ENCODE peak calls at places on chromosomes 3 and 15, in nine cellular contexts. One of them, this sample, is unnamed.
A peak's percentile ranks its signal among the peaks of the same experiment; 100 is the strongest.

GRCh38 chr15:49145651-49146609 is 9.5 kb downstream of the COPS2 start:
- DNase-seq in EL: peak; percentile 69
- DNase-seq in Caco-2: peak; percentile 54
- DNase-seq in Caki2: peak; percentile 25
- DNase-seq in MV-4-11: peak; percentile 18
- DNase-seq in germinal center: peak; percentile 15
- DNase-seq in nephron progenitor cell: peak; percentile 25
- DNase-seq in GM12865: peak; percentile 58
- DNase-seq in stimulated activated CD4-positive, alpha-beta T cell treated with anti-CD3 and anti-CD28 coated beads, Interleukin-15, amount 100 ng/mL, for 24 hours: peak; percentile 15
- DNase-seq in this sample: peak; percentile 16

GRCh38 chr15:74396445-74397238 is 29.2 kb upstream of the CYP11A1 start:
- DNase-seq in EL: peak; percentile 82
- DNase-seq in Caco-2: peak; percentile 68
- DNase-seq in Caki2: peak; percentile 43
- DNase-seq in MV-4-11: peak; percentile 93
- DNase-seq in germinal center: peak; percentile 84
- DNase-seq in nephron progenitor cell: no peak
- DNase-seq in GM12865: peak; percentile 93
- DNase-seq in stimulated activated CD4-positive, alpha-beta T cell treated with anti-CD3 and anti-CD28 coated beads, Interleukin-15, amount 100 ng/mL, for 24 hours: peak; percentile 77
- DNase-seq in this sample: no peak

GRCh38 chr3:156535162-156535627 is 19.7 kb downstream of the SSR3 start:
- DNase-seq in EL: peak; percentile 98
- DNase-seq in Caco-2: peak; percentile 76
- DNase-seq in Caki2: peak; percentile 98
- DNase-seq in MV-4-11: peak; percentile 92
- DNase-seq in germinal center: no peak
- DNase-seq in nephron progenitor cell: no peak
- DNase-seq in GM12865: peak; percentile 23
- DNase-seq in stimulated activated CD4-positive, alpha-beta T cell treated with anti-CD3 and anti-CD28 coated beads, Interleukin-15, amount 100 ng/mL, for 24 hours: peak; percentile 42
- DNase-seq in this sample: no peak

GRCh38 chr3:56612146-56612545 is 55.2 kb downstream of the CCDC66 start:
- DNase-seq in EL: no peak
- DNase-seq in Caco-2: no peak
- DNase-seq in Caki2: no peak
- DNase-seq in MV-4-11: no peak
- DNase-seq in germinal center: no peak
- DNase-seq in nephron progenitor cell: no peak
- DNase-seq in GM12865: no peak
- DNase-seq in stimulated activated CD4-positive, alpha-beta T cell treated with anti-CD3 and anti-CD28 coated beads, Interleukin-15, amount 100 ng/mL, for 24 hours: no peak
- DNase-seq in this sample: no peak

GRCh38 chr15:51338496-51338895 is at the start of gene CYP19A1:
- DNase-seq in EL: no peak
- DNase-seq in Caco-2: no peak
- DNase-seq in Caki2: no peak
- DNase-seq in MV-4-11: no peak
- DNase-seq in germinal center: no peak
- DNase-seq in nephron progenitor cell: no peak
- DNase-seq in GM12865: no peak
- DNase-seq in stimulated activated CD4-positive, alpha-beta T cell treated with anti-CD3 and anti-CD28 coated beads, Interleukin-15, amount 100 ng/mL, for 24 hours: no peak
- DNase-seq in this sample: no peak

GRCh38 chr15:89566141-89566540 is 9.1 kb upstream of the TICRR start:
- DNase-seq in EL: no peak
- DNase-seq in Caco-2: peak; percentile 6
- DNase-seq in Caki2: no peak
- DNase-seq in MV-4-11: no peak
- DNase-seq in germinal center: no peak
- DNase-seq in nephron progenitor cell: no peak
- DNase-seq in GM12865: no peak
- DNase-seq in stimulated activated CD4-positive, alpha-beta T cell treated with anti-CD3 and anti-CD28 coated beads, Interleukin-15, amount 100 ng/mL, for 24 hours: no peak
- DNase-seq in this sample: no peak

GRCh38 chr3:170524072-170524471 is 61.8 kb downstream of the SLC7A14 start:
- DNase-seq in EL: peak; percentile 18
- DNase-seq in Caco-2: no peak
- DNase-seq in Caki2: no peak
- DNase-seq in MV-4-11: no peak
- DNase-seq in germinal center: no peak
- DNase-seq in nephron progenitor cell: no peak
- DNase-seq in GM12865: no peak
- DNase-seq in stimulated activated CD4-positive, alpha-beta T cell treated with anti-CD3 and anti-CD28 coated beads, Interleukin-15, amount 100 ng/mL, for 24 hours: no peak
- DNase-seq in this sample: no peak

GRCh38 chr15:25056484-25057429 is 102.0 kb downstream of the SNRPN start:
- DNase-seq in EL: no peak
- DNase-seq in Caco-2: no peak
- DNase-seq in Caki2: no peak
- DNase-seq in MV-4-11: no peak
- DNase-seq in germinal center: no peak
- DNase-seq in nephron progenitor cell: peak; percentile 5
- DNase-seq in GM12865: no peak
- DNase-seq in stimulated activated CD4-positive, alpha-beta T cell treated with anti-CD3 and anti-CD28 coated beads, Interleukin-15, amount 100 ng/mL, for 24 hours: no peak
- DNase-seq in this sample: peak; percentile 56

GRCh38 chr15:90087454-90088154 is 14.7 kb downstream of the IDH2 start:
- DNase-seq in EL: peak; percentile 30
- DNase-seq in Caco-2: peak; percentile 54
- DNase-seq in Caki2: no peak
- DNase-seq in MV-4-11: peak; percentile 29
- DNase-seq in germinal center: peak; percentile 40
- DNase-seq in nephron progenitor cell: no peak
- DNase-seq in GM12865: peak; percentile 34
- DNase-seq in stimulated activated CD4-positive, alpha-beta T cell treated with anti-CD3 and anti-CD28 coated beads, Interleukin-15, amount 100 ng/mL, for 24 hours: peak; percentile 53
- DNase-seq in this sample: no peak

This sample was measured in WTC11.